ENCODE peak calls at places on chromosomes 4 and X, in seven cellular contexts. M is DMS53; R is GM19239; A is substantia nigra; O is foreskin fibroblast; Z is cardiac muscle cell; S is stimulated activated CD8-positive, alpha-beta memory T cell treated with anti-CD3 and anti-CD28 coated beads, Interleukin-2, amount 100 ng/mL, for 48 hours. Q is an unnamed sample.

GRCh38 chr4:105451346-105451745 is 22.5 kb downstream of the PPA2 start:
- DNase-seq in M (peak), R (no peak), A (no peak), O (no peak), Z (no peak), S (no peak), Q (no peak)

GRCh38 chr4:72587334-72587733 is 18.3 kb upstream of the ADAMTS3 start:
- DNase-seq in M (no peak), R (no peak), A (no peak), O (no peak), Z (no peak), S (no peak), Q (no peak)

GRCh38 chrX:134423606-134424005 is 36.4 kb upstream of the HPRT1 start:
- DNase-seq in M (peak), R (no peak), A (no peak), O (peak), Z (peak), S (no peak), Q (no peak)

GRCh38 chr4:8705161-8706145 is 112.9 kb downstream of the CPZ start:
- DNase-seq in M (no peak), R (no peak), A (no peak), O (no peak), Z (peak), S (no peak), Q (no peak)

GRCh38 chr4:185920171-185920570 is 108.2 kb upstream of the SORBS2 start:
- DNase-seq in M (no peak), R (no peak), A (no peak), O (no peak), Z (peak), S (no peak), Q (no peak)

GRCh38 chrX:18617351-18617750 is 54.6 kb downstream of the RS1 start:
- DNase-seq in M (peak), R (no peak), A (no peak), O (peak), Z (peak), S (no peak), Q (no peak)

GRCh38 chr4:141853091-141853734 is 216.8 kb downstream of the IL15 start:
- DNase-seq in M (peak), R (no peak), A (no peak), O (peak), Z (no peak), S (no peak), Q (no peak)

GRCh38 chr4:80138556-80139538 is 58.5 kb upstream of the PRDM8 start:
- DNase-seq in M (no peak), R (no peak), A (no peak), O (peak), Z (no peak), S (no peak), Q (no peak)

GRCh38 chr4:726235-726787 is 20.7 kb downstream of the PCGF3 start:
- DNase-seq in M (no peak), R (no peak), A (no peak), O (peak), Z (no peak), S (no peak), Q (no peak)

GRCh38 chr4:1260418-1261106 is 11.6 kb upstream of the CTBP1 start:
- DNase-seq in M (peak), R (no peak), A (no peak), O (no peak), Z (no peak), S (no peak), Q (no peak)

GRCh38 chr4:138190452-138190858 is 51.7 kb downstream of the SLC7A11 start:
- DNase-seq in M (no peak), R (peak), A (no peak), O (no peak), Z (no peak), S (no peak), Q (no peak)

GRCh38 chr4:98452091-98452490 is 190.9 kb downstream of the RAP1GDS1 start:
- DNase-seq in M (no peak), R (no peak), A (no peak), O (no peak), Z (no peak), S (no peak), Q (no peak)

GRCh38 chrX:107982356-107982755 is at the start of gene TEX13B:
- DNase-seq in M (no peak), R (no peak), A (no peak), O (no peak), Z (no peak), S (no peak), Q (no peak)

GRCh38 chr4:4864940-4865704 is 5.7 kb downstream of the MSX1 start:
- DNase-seq in M (no peak), R (no peak), A (no peak), O (no peak), Z (peak), S (no peak), Q (no peak)

GRCh38 chrX:69024931-69025330 is 140.3 kb downstream of the PJA1 start:
- DNase-seq in M (no peak), R (no peak), A (no peak), O (no peak), Z (peak), S (no peak), Q (no peak)

GRCh38 chr4:21203416-21203815 is 503.2 kb downstream of the PACRGL start:
- DNase-seq in M (no peak), R (no peak), A (no peak), O (no peak), Z (no peak), S (no peak), Q (no peak)

GRCh38 chr4:15194520-15194919 is 192.2 kb downstream of the CPEB2 start:
- DNase-seq in M (no peak), R (no peak), A (no peak), O (no peak), Z (no peak), S (no peak), Q (no peak)

GRCh38 chr4:126778348-126778747 is 854.4 kb upstream of the INTU start:
- DNase-seq in M (peak), R (no peak), A (no peak), O (peak), Z (no peak), S (no peak), Q (no peak)